ENCODE peak calls at places on chromosomes 3 and 15, in six cellular contexts. B is heart left ventricle; D is T-helper 2 cell; Z is anterior cingulate cortex; W is stimulated activated CD4-positive, alpha-beta T cell treated with anti-CD3 and anti-CD28 coated beads, Interleukin-1b, Interleukin-23, amount 100 ng/mL, for 4 hours; P is PC-9. I is an unnamed sample.

GRCh38 chr3:67550541-67550940 is 103.9 kb downstream of the SUCLG2 start:
- DNase-seq in P (no peak), D (no peak), B (no peak), Z (no peak), W (no peak), I (no peak)

GRCh38 chr3:142886938-142887337 is 1.9 kb downstream of the PCOLCE2 start:
- DNase-seq in D (no peak), W (no peak), B (no peak), P (no peak), Z (no peak), I (no peak)

GRCh38 chr15:71066983-71067382 is 48.3 kb upstream of the THSD4 start:
- DNase-seq in W (no peak), P (no peak), B (no peak), D (no peak), Z (no peak), I (no peak)

GRCh38 chr3:128381609-128382008 is 85.1 kb downstream of the DNAJB8 start:
- DNase-seq in Z (no peak), P (no peak), W (no peak), D (no peak), B (no peak), I (no peak)

GRCh38 chr15:101429191-101429590 is 60.3 kb downstream of the PCSK6 start:
- DNase-seq in Z (no peak), W (no peak), P (no peak), B (no peak), D (no peak), I (no peak)

GRCh38 chr3:150412599-150413069 is 4.5 kb downstream of the TSC22D2 start:
- DNase-seq in B (no peak), W (no peak), P (no peak), Z (no peak), D (no peak), I (no peak)

GRCh38 chr3:124263168-124263567 is 271.2 kb upstream of the ROPN1 start:
- DNase-seq in Z (no peak), B (no peak), P (peak; percentile 53), W (no peak), D (no peak), I (no peak)

GRCh38 chr3:23629181-23629893 is 176.4 kb upstream of the UBE2E1 start:
- DNase-seq in W (no peak), Z (no peak), P (peak; percentile 20), B (no peak), D (no peak), I (no peak)

GRCh38 chr15:59283717-59284336 is 77.2 kb downstream of the LDHAL6B start:
- DNase-seq in W (no peak), P (peak; percentile 98), D (no peak), B (no peak), Z (no peak), I (no peak)

GRCh38 chr15:46636220-46636619 is 1001.4 kb downstream of the SQOR start:
- DNase-seq in B (no peak), P (no peak), W (no peak), Z (no peak), D (no peak), I (no peak)

GRCh38 chr15:49621327-49622210 is 721 bp downstream of the DTWD1 start:
- DNase-seq in Z (no peak), W (no peak), P (no peak), D (no peak), B (no peak), I (no peak)

GRCh38 chr3:193377591-193377990 is 962 bp downstream of the ATP13A5 start:
- DNase-seq in W (no peak), P (no peak), B (no peak), D (no peak), Z (no peak), I (no peak)

GRCh38 chr15:46365612-46366011 is 730.8 kb downstream of the SQOR start:
- DNase-seq in P (no peak), B (peak; percentile 24), Z (no peak), W (no peak), D (no peak), I (no peak)

GRCh38 chr3:7695067-7695466 is 806.6 kb upstream of the LMCD1 start:
- DNase-seq in P (no peak), Z (no peak), W (no peak), B (no peak), D (no peak), I (no peak)

GRCh38 chr3:64157150-64158035 is 67.9 kb downstream of the PRICKLE2 start:
- DNase-seq in W (no peak), P (peak; percentile 47), Z (no peak), D (no peak), B (no peak), I (no peak)

GRCh38 chr3:63207066-63207590 is 71.0 kb upstream of the SYNPR start:
- DNase-seq in W (no peak), P (no peak), Z (no peak), B (no peak), D (no peak), I (no peak)

GRCh38 chr3:56612146-56612545 is 55.2 kb downstream of the CCDC66 start:
- DNase-seq in D (no peak), W (no peak), Z (no peak), P (no peak), B (no peak), I (no peak)

GRCh38 chr3:74906181-74906580 is 291.7 kb upstream of the CNTN3 start:
- DNase-seq in Z (no peak), D (no peak), P (no peak), W (no peak), B (no peak), I (no peak)

GRCh38 chr15:64583519-64583918 is 123.1 kb downstream of the ZNF609 start:
- DNase-seq in D (no peak), W (no peak), Z (no peak), B (no peak), P (no peak), I (no peak)

GRCh38 chr3:117144832-117145231 is 435.3 kb downstream of the TUSC7 start:
- DNase-seq in B (no peak), Z (no peak), P (no peak), W (no peak), D (no peak), I (no peak)

GRCh38 chr15:41341519-41341918 is 8.8 kb downstream of the NUSAP1 start:
- DNase-seq in D (no peak), Z (no peak), P (no peak), W (no peak), B (no peak), I (no peak)

GRCh38 chr3:1515842-1516241 is 423.0 kb downstream of the CNTN6 start:
- DNase-seq in B (no peak), W (no peak), Z (no peak), P (no peak), D (no peak), I (no peak)

GRCh38 chr15:74184582-74185091 is 11.1 kb downstream of the ISLR start:
- DNase-seq in P (no peak), Z (no peak), D (no peak), B (peak; percentile 23), W (no peak), I (no peak)

GRCh38 chr3:99526927-99527326 is 111.5 kb upstream of the COL8A1 start:
- DNase-seq in W (no peak), B (no peak), D (no peak), P (no peak), Z (no peak), I (no peak)

GRCh38 chr15:42890161-42890913 is 30.2 kb downstream of the TTBK2 start:
- DNase-seq in D (no peak), P (peak; percentile 41), Z (no peak), B (no peak), W (no peak), I (no peak)

GRCh38 chr15:69161878-69162213 is 1.4 kb downstream of the GLCE start:
- DNase-seq in Z (no peak), W (no peak), B (no peak), D (no peak), P (no peak), I (no peak)

GRCh38 chr3:78337801-78338211 is 1297.9 kb downstream of the ROBO2 start:
- DNase-seq in B (no peak), W (no peak), P (no peak), Z (no peak), D (no peak), I (no peak)

GRCh38 chr3:182697345-182697919 is 95.9 kb upstream of the ATP11B start:
- DNase-seq in Z (no peak), W (no peak), D (no peak), B (no peak), P (no peak), I (no peak)

I was measured in memory B cell.